ENCODE peak calls at places on chromosomes 13 and 19, in five cellular contexts. Y is epithelial cell of proximal tubule, T is SK-N-SH, X is AG10803, O is lower lobe of right lung. B is an unnamed sample.

GRCh38 chr19:32012886-32013635 is 332.3 kb upstream of the ZNF507 start:
- DNase-seq in Y (no peak), T (no peak), X (no peak), O (no peak), B (no peak)

GRCh38 chr13:110421696-110422395 is 114.8 kb downstream of the COL4A2 start:
- DNase-seq in Y (no peak), T (no peak), X (peak; percentile 83), O (no peak), B (peak; percentile 64)

GRCh38 chr13:20193142-20193923 is 595 bp upstream of the GJB2 start:
- DNase-seq in Y (no peak), T (no peak), X (no peak), O (no peak), B (peak; percentile 44)

GRCh38 chr19:524062-524674 is 7.4 kb upstream of the CDC34 start:
- DNase-seq in Y (no peak), T (peak; percentile 75), X (peak; percentile 25), O (no peak), B (no peak)

GRCh38 chr13:111906306-111906705 is 160.6 kb upstream of the SOX1 start:
- DNase-seq in Y (no peak), T (no peak), X (no peak), O (no peak), B (no peak)

GRCh38 chr13:113357529-113357928 is 6.4 kb downstream of the GRTP1 start:
- DNase-seq in Y (peak; percentile 30), T (no peak), X (peak; percentile 49), O (no peak), B (peak; percentile 90)

GRCh38 chr13:24747248-24748151 is 16.5 kb upstream of the RNF17 start:
- DNase-seq in Y (no peak), T (no peak), X (no peak), O (no peak), B (peak; percentile 18)

GRCh38 chr13:44218501-44219240 is 155.0 kb upstream of the SERP2 start:
- DNase-seq in Y (no peak), T (no peak), X (no peak), O (peak; percentile 87), B (no peak)

GRCh38 chr13:46388846-46389245 is 1.8 kb upstream of the RUBCNL start:
- DNase-seq in Y (no peak), T (no peak), X (no peak), O (no peak), B (no peak)

GRCh38 chr13:74117207-74117705 is 16.9 kb downstream of the KLF12 start:
- DNase-seq in Y (no peak), T (no peak), X (no peak), O (no peak), B (no peak)

GRCh38 chr13:20000062-20000552 is 41.6 kb downstream of the ZMYM2 start:
- DNase-seq in Y (no peak), T (no peak), X (no peak), O (no peak), B (no peak)

GRCh38 chr19:18266863-18267686 is 7.2 kb downstream of the IQCN start:
- DNase-seq in Y (no peak), T (no peak), X (no peak), O (no peak), B (no peak)

GRCh38 chr19:18269336-18269735 is 4.9 kb downstream of the IQCN start:
- DNase-seq in Y (no peak), T (no peak), X (no peak), O (no peak), B (no peak)

GRCh38 chr19:18271433-18271841 is 2.8 kb downstream of the IQCN start:
- DNase-seq in Y (no peak), T (no peak), X (no peak), O (no peak), B (no peak)

GRCh38 chr19:18273566-18274302 is 518 bp downstream of the IQCN start:
- DNase-seq in Y (no peak), T (no peak), X (no peak), O (no peak), B (no peak)

GRCh38 chr19:18270304-18270703 is 3.9 kb downstream of the IQCN start:
- DNase-seq in Y (no peak), T (no peak), X (no peak), O (no peak), B (no peak)
- H3K4me3 ChIP-seq in Y (no peak overlapping the region), T (no peak overlapping the region), X (no peak overlapping the region), O (no peak overlapping the region), B (no peak overlapping the region)

DNA sequence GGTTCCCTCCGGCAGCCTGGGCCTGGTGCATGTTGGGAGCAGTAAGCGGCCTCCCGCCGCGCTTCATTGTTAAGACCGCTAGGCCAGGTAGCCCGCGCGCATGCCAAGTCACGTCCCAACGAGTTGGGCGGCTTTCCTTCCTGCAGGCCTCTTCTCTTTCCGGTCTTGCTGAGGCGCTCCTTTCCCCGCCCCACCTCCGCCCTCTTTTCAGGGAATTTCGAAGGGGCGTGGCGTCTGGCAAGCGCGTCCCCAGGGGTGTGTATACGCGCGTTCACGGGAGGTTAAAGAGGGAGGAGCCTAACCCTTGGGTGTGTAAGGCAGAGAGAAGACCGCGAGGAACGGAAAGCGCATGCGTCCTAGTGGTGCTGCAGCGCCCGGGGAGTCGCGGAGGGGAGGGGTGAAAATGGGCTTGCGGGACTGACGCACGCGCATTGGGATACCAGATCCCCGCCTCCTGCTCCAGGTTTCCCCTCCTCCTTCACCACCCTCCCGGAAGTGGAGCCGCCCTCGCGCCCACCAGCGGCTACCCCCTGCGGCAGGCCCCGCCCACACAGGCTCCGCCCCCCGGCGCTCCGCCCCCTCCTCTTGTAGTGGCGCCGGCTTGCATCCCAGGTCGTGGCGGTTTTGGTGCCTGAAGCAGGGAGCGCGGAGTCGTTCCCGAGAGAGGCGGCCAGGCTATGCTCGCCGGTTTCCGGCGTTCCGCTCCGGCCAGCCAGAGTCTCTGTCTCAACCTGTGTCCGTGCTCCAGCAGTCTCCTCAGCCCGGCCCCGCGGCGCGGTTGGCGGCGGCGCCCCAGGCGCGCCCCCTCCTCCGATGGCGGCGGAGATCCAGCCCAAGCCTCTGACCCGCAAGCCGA is at the start of gene WDFY2:
- DNase-seq in Y (peak; percentile 97), T (peak; percentile 96), X (peak; percentile 100), O (peak; percentile 100), B (peak; percentile 100)
- TF ChIP-seq CTCF in Y (no peak), T (no peak), X (peak; percentile 23), O (no peak), B (no peak)

GRCh38 chr13:60396008-60396782 is 825 bp upstream of the TDRD3 start:
- DNase-seq in Y (no peak), T (peak; percentile 93), X (peak; percentile 89), O (peak; percentile 94), B (peak; percentile 95)
- H3K4me3 ChIP-seq in Y (peak overlapping the region; percentile 85), T (peak overlapping the region; percentile 78), X (peak overlapping the region; percentile 88), O (peak overlapping the region; percentile 72), B (peak overlapping the region; percentile 76)

GRCh38 chr13:81540777-81541176 is 1199.9 kb upstream of the SPRY2 start:
- DNase-seq in Y (no peak), T (peak; percentile 1), X (no peak), O (no peak), B (no peak)
- TF ChIP-seq CTCF in Y (peak; percentile 69), T (peak; percentile 55), X (no peak), O (peak; percentile 9), B (no peak)

DNA sequence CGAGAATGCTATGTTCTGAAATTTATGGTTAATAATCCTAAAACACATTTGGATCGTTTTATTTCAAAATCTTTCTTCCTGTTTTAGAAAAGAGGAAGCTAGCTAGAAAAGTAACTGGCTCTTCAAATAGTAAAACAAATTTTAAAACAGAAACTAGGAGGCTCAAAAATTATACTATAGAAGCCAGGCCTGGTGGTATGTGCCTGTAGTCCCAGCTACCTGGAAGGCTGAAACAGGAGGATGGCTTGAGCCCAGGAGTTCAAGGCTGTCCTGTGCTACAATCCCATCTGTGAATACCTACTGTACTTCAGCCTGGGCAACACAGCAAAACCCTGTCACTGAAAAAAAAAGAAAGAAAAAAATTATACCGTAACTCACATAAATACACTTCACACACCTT is 57.9 kb downstream of the ELF1 start:
- DNase-seq in Y (no peak), T (no peak), X (no peak), O (no peak), B (no peak)
- H3K4me3 ChIP-seq in Y (no peak overlapping the region), T (no peak overlapping the region), X (no peak overlapping the region), O (no peak overlapping the region), B (no peak overlapping the region)

DNA sequence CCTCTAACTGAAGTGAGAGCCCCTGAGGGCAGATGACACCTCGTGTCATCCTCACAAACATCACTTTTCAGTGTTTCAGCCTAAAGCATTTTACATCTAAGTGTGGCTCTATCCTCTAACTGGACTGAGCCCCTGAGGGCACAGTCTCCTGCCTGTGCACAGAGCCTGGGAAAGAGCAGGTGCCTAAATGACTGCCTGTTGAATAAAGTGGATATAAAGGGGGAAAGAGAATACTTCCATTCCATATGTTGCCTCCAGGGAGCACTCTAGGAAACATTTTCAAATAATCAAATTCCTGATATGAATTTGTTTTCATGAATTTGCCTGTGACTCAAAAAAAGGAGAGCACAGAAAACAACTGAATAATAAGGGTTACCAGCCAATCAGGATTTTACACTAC is 32.2 kb downstream of the CNMD start:
- DNase-seq in Y (no peak), T (peak; percentile 32), X (no peak), O (no peak), B (peak; percentile 33)
- TF ChIP-seq CTCF in Y (peak; percentile 16), T (no peak), X (peak; percentile 13), O (no peak), B (no peak)

DNA sequence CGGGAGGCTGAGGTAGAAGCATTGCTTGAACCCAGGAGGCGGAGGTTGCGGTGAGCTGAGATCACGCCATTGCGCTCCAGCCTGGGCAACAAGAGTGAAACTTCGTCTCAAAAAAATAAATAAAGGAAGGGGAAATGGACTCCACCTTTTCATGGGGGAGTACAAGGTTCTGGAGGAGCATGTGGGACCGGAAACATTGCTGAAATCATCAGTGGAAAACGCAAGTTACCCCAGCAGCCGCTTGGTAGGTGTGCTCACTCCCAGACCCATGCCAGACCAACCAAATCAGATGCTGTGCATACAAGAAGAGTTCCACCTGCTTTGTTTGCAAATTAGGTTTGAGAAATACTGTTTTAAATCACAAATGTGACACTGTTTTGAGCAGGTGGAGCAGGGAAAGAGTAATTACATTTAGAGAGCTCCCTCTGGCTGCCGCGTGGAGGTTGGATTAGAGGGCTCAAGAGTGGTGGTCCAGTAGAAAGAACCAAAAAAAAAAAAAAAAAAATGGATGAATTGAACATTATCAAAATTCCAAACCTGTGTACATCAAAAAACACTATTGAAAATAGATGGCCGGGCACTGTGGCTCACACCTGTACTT is 4.9 kb downstream of the ERICH4 start:
- DNase-seq in Y (no peak), T (no peak), X (no peak), O (no peak), B (no peak)
- H3K4me3 ChIP-seq in Y (no peak overlapping the region), T (no peak overlapping the region), X (no peak overlapping the region), O (peak overlapping the region; percentile 44), B (no peak overlapping the region)

GRCh38 chr19:16025108-16026101 is 50.9 kb upstream of the TPM4 start:
- DNase-seq in Y (no peak), T (peak; percentile 61), X (peak; percentile 74), O (no peak), B (peak; percentile 82)
- TF ChIP-seq CTCF in Y (peak; percentile 63), T (peak; percentile 59), X (peak; percentile 78), O (peak; percentile 26), B (peak; percentile 64)

B was measured in foreskin fibroblast.